ENCODE peak calls at places on chromosome 4, in seven cellular contexts. One of them, this sample, is unnamed.

GRCh38 chr4:8882239-8882638 is 10.6 kb upstream of the HMX1 start:
- DNase-seq in GM12878: no peak
- DNase-seq in HCT116: peak; percentile 4
- DNase-seq in SK-N-MC: no peak
- DNase-seq in breast epithelium: no peak
- DNase-seq in HepG2: no peak
- DNase-seq in spleen: no peak
- DNase-seq in this sample: no peak

GRCh38 chr4:168220893-168221292 is 97.7 kb downstream of the DDX60 start:
- DNase-seq in HepG2: no peak
- DNase-seq in spleen: no peak
- DNase-seq in HCT116: no peak
- DNase-seq in breast epithelium: no peak
- DNase-seq in GM12878: no peak
- DNase-seq in SK-N-MC: no peak
- DNase-seq in this sample: no peak

GRCh38 chr4:72006576-72006975 is 25.2 kb upstream of the NPFFR2 start:
- DNase-seq in SK-N-MC: no peak
- DNase-seq in HepG2: no peak
- DNase-seq in HCT116: no peak
- DNase-seq in GM12878: no peak
- DNase-seq in spleen: no peak
- DNase-seq in breast epithelium: no peak
- DNase-seq in this sample: no peak

GRCh38 chr4:122091397-122091796 is 60.7 kb upstream of the BLTP1 start:
- DNase-seq in HepG2: no peak
- DNase-seq in HCT116: no peak
- DNase-seq in breast epithelium: no peak
- DNase-seq in SK-N-MC: no peak
- DNase-seq in spleen: no peak
- DNase-seq in GM12878: no peak
- DNase-seq in this sample: no peak

GRCh38 chr4:108717386-108717785 is 45.5 kb downstream of the ETNPPL start:
- DNase-seq in GM12878: no peak
- DNase-seq in spleen: no peak
- DNase-seq in HepG2: no peak
- DNase-seq in HCT116: no peak
- DNase-seq in SK-N-MC: no peak
- DNase-seq in breast epithelium: no peak
- DNase-seq in this sample: no peak

GRCh38 chr4:89303177-89303576 is 4.4 kb downstream of the GPRIN3 start:
- DNase-seq in GM12878: no peak
- DNase-seq in HepG2: no peak
- DNase-seq in HCT116: no peak
- DNase-seq in breast epithelium: no peak
- DNase-seq in SK-N-MC: no peak
- DNase-seq in spleen: peak; percentile 68
- DNase-seq in this sample: no peak

GRCh38 chr4:22515145-22515887 is 550 bp downstream of the ADGRA3 start:
- DNase-seq in HepG2: peak; percentile 86
- DNase-seq in SK-N-MC: no peak
- DNase-seq in GM12878: no peak
- DNase-seq in HCT116: no peak
- DNase-seq in breast epithelium: peak; percentile 35
- DNase-seq in spleen: peak; percentile 81
- DNase-seq in this sample: no peak

GRCh38 chr4:137300776-137301175 is 231.5 kb downstream of the PCDH18 start:
- DNase-seq in HepG2: no peak
- DNase-seq in spleen: no peak
- DNase-seq in GM12878: no peak
- DNase-seq in SK-N-MC: no peak
- DNase-seq in HCT116: no peak
- DNase-seq in breast epithelium: no peak
- DNase-seq in this sample: no peak

GRCh38 chr4:128862608-128863313 is 53.3 kb downstream of the JADE1 start:
- DNase-seq in GM12878: peak; percentile 63
- DNase-seq in spleen: peak; percentile 74
- DNase-seq in breast epithelium: no peak
- DNase-seq in HepG2: no peak
- DNase-seq in HCT116: no peak
- DNase-seq in SK-N-MC: no peak
- DNase-seq in this sample: no peak

GRCh38 chr4:168877779-168878491 is 132.1 kb downstream of the CBR4 start:
- DNase-seq in HepG2: no peak
- DNase-seq in SK-N-MC: no peak
- DNase-seq in HCT116: no peak
- DNase-seq in breast epithelium: no peak
- DNase-seq in spleen: peak; percentile 85
- DNase-seq in GM12878: no peak
- DNase-seq in this sample: no peak

GRCh38 chr4:158521490-158522111 is at the start of gene RXFP1:
- DNase-seq in breast epithelium: no peak
- DNase-seq in SK-N-MC: no peak
- DNase-seq in HepG2: no peak
- DNase-seq in spleen: no peak
- DNase-seq in HCT116: no peak
- DNase-seq in GM12878: no peak
- DNase-seq in this sample: no peak

GRCh38 chr4:23717528-23718248 is 172.2 kb downstream of the PPARGC1A start:
- DNase-seq in GM12878: no peak
- DNase-seq in HCT116: no peak
- DNase-seq in spleen: no peak
- DNase-seq in breast epithelium: no peak
- DNase-seq in SK-N-MC: no peak
- DNase-seq in HepG2: peak; percentile 17
- DNase-seq in this sample: no peak

GRCh38 chr4:38179690-38180299 is 219.6 kb downstream of the PTTG2 start:
- DNase-seq in GM12878: peak; percentile 56
- DNase-seq in spleen: peak; percentile 86
- DNase-seq in HCT116: no peak
- DNase-seq in SK-N-MC: no peak
- DNase-seq in HepG2: peak; percentile 65
- DNase-seq in breast epithelium: peak; percentile 80
- DNase-seq in this sample: peak; percentile 94

GRCh38 chr4:150117094-150117493 is 38.8 kb downstream of the DCLK2 start:
- DNase-seq in HepG2: no peak
- DNase-seq in SK-N-MC: no peak
- DNase-seq in GM12878: no peak
- DNase-seq in spleen: no peak
- DNase-seq in breast epithelium: no peak
- DNase-seq in HCT116: no peak
- DNase-seq in this sample: no peak

GRCh38 chr4:148289740-148290139 is 152.5 kb downstream of the NR3C2 start:
- DNase-seq in HepG2: no peak
- DNase-seq in SK-N-MC: no peak
- DNase-seq in spleen: no peak
- DNase-seq in breast epithelium: no peak
- DNase-seq in HCT116: no peak
- DNase-seq in GM12878: no peak
- DNase-seq in this sample: no peak

GRCh38 chr4:5785806-5786680 is 75.0 kb downstream of the EVC start:
- DNase-seq in SK-N-MC: no peak
- DNase-seq in HepG2: no peak
- DNase-seq in HCT116: no peak
- DNase-seq in GM12878: no peak
- DNase-seq in breast epithelium: no peak
- DNase-seq in spleen: peak; percentile 17
- DNase-seq in this sample: no peak

GRCh38 chr4:178556796-178557195 is 1114.6 kb upstream of the AGA start:
- DNase-seq in HCT116: peak; percentile 48
- DNase-seq in GM12878: no peak
- DNase-seq in spleen: no peak
- DNase-seq in HepG2: peak; percentile 21
- DNase-seq in breast epithelium: no peak
- DNase-seq in SK-N-MC: no peak
- DNase-seq in this sample: no peak

GRCh38 chr4:8387194-8387593 is 53.3 kb downstream of the ACOX3 start:
- DNase-seq in HCT116: no peak
- DNase-seq in GM12878: no peak
- DNase-seq in breast epithelium: no peak
- DNase-seq in spleen: no peak
- DNase-seq in HepG2: no peak
- DNase-seq in SK-N-MC: no peak
- DNase-seq in this sample: no peak

GRCh38 chr4:156252300-156253016 is 298.8 kb upstream of the CTSO start:
- DNase-seq in spleen: no peak
- DNase-seq in GM12878: no peak
- DNase-seq in SK-N-MC: no peak
- DNase-seq in breast epithelium: no peak
- DNase-seq in HepG2: no peak
- DNase-seq in HCT116: no peak
- DNase-seq in this sample: no peak

GRCh38 chr4:59249110-59249509 is 1951.0 kb upstream of the ADGRL3 start:
- DNase-seq in HCT116: no peak
- DNase-seq in breast epithelium: no peak
- DNase-seq in spleen: no peak
- DNase-seq in GM12878: no peak
- DNase-seq in SK-N-MC: no peak
- DNase-seq in HepG2: no peak
- DNase-seq in this sample: no peak

GRCh38 chr4:152776352-152776751 is 3.2 kb downstream of the TIGD4 start:
- DNase-seq in breast epithelium: no peak
- DNase-seq in spleen: no peak
- DNase-seq in GM12878: no peak
- DNase-seq in HepG2: no peak
- DNase-seq in HCT116: no peak
- DNase-seq in SK-N-MC: no peak
- DNase-seq in this sample: no peak

GRCh38 chr4:151860561-151861093 is 99.8 kb upstream of the GATB start:
- DNase-seq in SK-N-MC: no peak
- DNase-seq in spleen: no peak
- DNase-seq in breast epithelium: no peak
- DNase-seq in HepG2: no peak
- DNase-seq in GM12878: no peak
- DNase-seq in HCT116: no peak
- DNase-seq in this sample: no peak

GRCh38 chr4:27763830-27764525 is 903.3 kb downstream of the STIM2 start:
- DNase-seq in breast epithelium: no peak
- DNase-seq in spleen: no peak
- DNase-seq in SK-N-MC: no peak
- DNase-seq in HepG2: no peak
- DNase-seq in GM12878: no peak
- DNase-seq in HCT116: no peak
- DNase-seq in this sample: no peak

GRCh38 chr4:169251291-169252235 is 19.2 kb downstream of the SH3RF1 start:
- DNase-seq in SK-N-MC: no peak
- DNase-seq in spleen: no peak
- DNase-seq in HepG2: peak; percentile 82
- DNase-seq in breast epithelium: no peak
- DNase-seq in GM12878: no peak
- DNase-seq in HCT116: peak; percentile 89
- DNase-seq in this sample: no peak

GRCh38 chr4:105122334-105122733 is 24.3 kb upstream of the TET2 start:
- DNase-seq in spleen: no peak
- DNase-seq in HepG2: no peak
- DNase-seq in GM12878: no peak
- DNase-seq in HCT116: no peak
- DNase-seq in breast epithelium: no peak
- DNase-seq in SK-N-MC: no peak
- DNase-seq in this sample: no peak

GRCh38 chr4:14575919-14576318 is 426.4 kb upstream of the CPEB2 start:
- DNase-seq in HepG2: no peak
- DNase-seq in breast epithelium: no peak
- DNase-seq in GM12878: no peak
- DNase-seq in HCT116: no peak
- DNase-seq in spleen: no peak
- DNase-seq in SK-N-MC: no peak
- DNase-seq in this sample: no peak
- H3K4me3 ChIP-seq in HepG2: no peak overlapping the region
- H3K4me3 ChIP-seq in breast epithelium: no peak overlapping the region
- H3K4me3 ChIP-seq in GM12878: no peak overlapping the region
- H3K4me3 ChIP-seq in HCT116: no peak overlapping the region
- H3K4me3 ChIP-seq in spleen: no peak overlapping the region
- H3K4me3 ChIP-seq in SK-N-MC: no peak overlapping the region
- H3K4me3 ChIP-seq in this sample: no peak overlapping the region

GRCh38 chr4:74112399-74113090 is 13.6 kb upstream of the CXCL2 start:
- DNase-seq in SK-N-MC: no peak
- DNase-seq in breast epithelium: peak; percentile 54
- DNase-seq in spleen: no peak
- DNase-seq in HepG2: no peak
- DNase-seq in GM12878: no peak
- DNase-seq in HCT116: no peak
- DNase-seq in this sample: no peak
- H3K27ac ChIP-seq in SK-N-MC: no peak overlapping the region
- H3K27ac ChIP-seq in breast epithelium: peak overlapping the region; percentile 92
- H3K27ac ChIP-seq in spleen: no peak overlapping the region
- H3K27ac ChIP-seq in HepG2: no peak overlapping the region
- H3K27ac ChIP-seq in GM12878: no peak overlapping the region
- H3K27ac ChIP-seq in HCT116: no peak overlapping the region
- H3K27ac ChIP-seq in this sample: no peak overlapping the region

GRCh38 chr4:115678425-115678941 is 565.1 kb upstream of the NDST4 start:
- DNase-seq in HepG2: no peak
- DNase-seq in HCT116: no peak
- DNase-seq in spleen: peak; percentile 70
- DNase-seq in GM12878: no peak
- DNase-seq in breast epithelium: no peak
- DNase-seq in SK-N-MC: no peak
- DNase-seq in this sample: no peak
- TF ChIP-seq POLR2AphosphoS5 in HepG2: no peak
- TF ChIP-seq POLR2AphosphoS5 in HCT116: no peak
- TF ChIP-seq POLR2AphosphoS5 in spleen: no peak
- TF ChIP-seq POLR2AphosphoS5 in GM12878: no peak
- TF ChIP-seq POLR2AphosphoS5 in breast epithelium: no peak
- TF ChIP-seq POLR2AphosphoS5 in SK-N-MC: no peak
- TF ChIP-seq POLR2AphosphoS5 in this sample: no peak

GRCh38 chr4:47032405-47033106 is 1.2 kb downstream of the GABRB1 start:
- DNase-seq in breast epithelium: no peak
- DNase-seq in GM12878: no peak
- DNase-seq in spleen: peak; percentile 73
- DNase-seq in HepG2: peak; percentile 37
- DNase-seq in SK-N-MC: no peak
- DNase-seq in HCT116: no peak
- DNase-seq in this sample: no peak

GRCh38 chr4:47031011-47031678 is at the start of gene GABRB1:
- DNase-seq in GM12878: no peak
- DNase-seq in breast epithelium: no peak
- DNase-seq in spleen: no peak
- DNase-seq in SK-N-MC: no peak
- DNase-seq in HepG2: no peak
- DNase-seq in HCT116: no peak
- DNase-seq in this sample: no peak

DNA sequence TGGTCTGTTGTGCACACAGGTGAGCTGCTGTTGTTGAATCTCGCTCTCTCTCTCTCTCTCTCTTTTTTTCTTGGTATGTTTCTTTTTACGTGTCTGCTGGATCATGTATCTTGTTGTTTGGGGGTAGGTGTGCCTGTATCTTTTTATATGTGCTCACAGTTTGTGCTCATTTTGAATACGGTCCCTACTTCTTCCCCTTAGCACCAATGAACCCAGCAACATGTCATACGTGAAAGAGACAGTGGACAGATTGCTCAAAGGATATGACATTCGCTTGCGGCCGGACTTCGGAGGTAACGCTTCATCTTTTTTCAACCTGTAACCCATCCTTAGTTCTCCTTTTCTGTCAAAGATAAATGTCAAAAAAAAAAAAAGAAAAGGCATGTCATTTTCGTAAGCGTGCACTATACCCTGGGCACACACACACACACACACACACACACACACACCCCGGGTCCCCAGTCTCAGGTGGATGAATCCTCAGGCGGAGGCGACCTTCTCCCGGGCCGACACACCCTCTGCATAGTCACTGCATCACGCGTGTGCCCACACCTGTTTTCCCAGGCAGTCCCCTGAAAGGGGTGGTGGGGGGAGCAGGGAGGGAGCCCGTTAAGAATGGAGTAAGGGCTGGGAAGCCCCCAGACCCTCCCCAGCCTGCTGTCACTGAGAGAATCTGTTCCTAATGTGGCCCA is 492 bp downstream of the GABRB1 start:
- DNase-seq in GM12878: no peak
- DNase-seq in SK-N-MC: no peak
- DNase-seq in spleen: no peak
- DNase-seq in breast epithelium: no peak
- DNase-seq in HCT116: no peak
- DNase-seq in HepG2: no peak
- DNase-seq in this sample: no peak
- H3K4me3 ChIP-seq in GM12878: peak overlapping the region; percentile 21
- H3K4me3 ChIP-seq in SK-N-MC: peak overlapping the region; percentile 92
- H3K4me3 ChIP-seq in spleen: peak overlapping the region; percentile 39
- H3K4me3 ChIP-seq in breast epithelium: peak overlapping the region; percentile 23
- H3K4me3 ChIP-seq in HCT116: no peak overlapping the region
- H3K4me3 ChIP-seq in HepG2: peak overlapping the region; percentile 51
- H3K4me3 ChIP-seq in this sample: peak overlapping the region; percentile 52

This sample was measured in esophagus muscularis mucosa.